ENCODE peak calls at places on chromosome 9, in nine cellular contexts. R, N, M, B, G, D, Y, F and A are unnamed samples.

GRCh38 chr9:18861599-18862546 is 171.1 kb downstream of the SAXO1 start:
- DNase-seq in R (peak; percentile 69), N (peak; percentile 24), M (no peak), B (no peak), G (no peak), D (peak; percentile 4), Y (peak; percentile 61), F (no peak), A (no peak)

GRCh38 chr9:1869843-1870242 is 145.3 kb upstream of the SMARCA2 start:
- DNase-seq in R (peak; percentile 18), N (peak; percentile 23), M (peak; percentile 30), B (no peak), G (peak; percentile 8), D (peak; percentile 10), Y (no peak), F (peak; percentile 6), A (peak; percentile 22)

GRCh38 chr9:6080154-6080716 is 64.8 kb upstream of the RANBP6 start:
- DNase-seq in R (peak; percentile 92), N (peak; percentile 96), M (peak; percentile 13), B (peak; percentile 69), G (peak; percentile 84), D (peak; percentile 92), Y (peak; percentile 87), F (peak; percentile 90), A (peak; percentile 72)

GRCh38 chr9:32468740-32469139 is 57.3 kb downstream of the RIGI start:
- DNase-seq in R (no peak), N (no peak), M (no peak), B (no peak), G (no peak), D (no peak), Y (no peak), F (no peak), A (no peak)

GRCh38 chr9:83599071-83599470 is 23.9 kb upstream of the IDNK start:
- DNase-seq in R (no peak), N (no peak), M (no peak), B (no peak), G (no peak), D (no peak), Y (no peak), F (no peak), A (no peak)

GRCh38 chr9:95494022-95494415 is 22.8 kb downstream of the PTCH1 start:
- DNase-seq in R (no peak), N (no peak), M (no peak), B (peak; percentile 64), G (no peak), D (no peak), Y (no peak), F (no peak), A (peak; percentile 86)

GRCh38 chr9:115849679-115850412 is 303.7 kb upstream of the PAPPA start:
- DNase-seq in R (peak; percentile 38), N (no peak), M (no peak), B (no peak), G (no peak), D (no peak), Y (no peak), F (no peak), A (no peak)

GRCh38 chr9:84512493-84512892 is 157.0 kb upstream of the NTRK2 start:
- DNase-seq in R (no peak), N (no peak), M (no peak), B (no peak), G (no peak), D (peak; percentile 22), Y (no peak), F (no peak), A (no peak)

GRCh38 chr9:112248722-112249121 is 73.6 kb upstream of the SUSD1 start:
- DNase-seq in R (peak; percentile 66), N (no peak), M (no peak), B (no peak), G (no peak), D (no peak), Y (no peak), F (peak; percentile 6), A (no peak)

GRCh38 chr9:31519826-31520225 is 864.6 kb upstream of the ACO1 start:
- DNase-seq in R (no peak), N (no peak), M (no peak), B (no peak), G (no peak), D (no peak), Y (no peak), F (no peak), A (no peak)

GRCh38 chr9:38292480-38292879 is 100.0 kb upstream of the ALDH1B1 start:
- DNase-seq in R (no peak), N (no peak), M (no peak), B (no peak), G (no peak), D (no peak), Y (no peak), F (no peak), A (no peak)

GRCh38 chr9:115593587-115594091 is 475.7 kb upstream of the TNC start:
- DNase-seq in R (peak; percentile 73), N (peak; percentile 55), M (peak; percentile 5), B (no peak), G (peak; percentile 8), D (no peak), Y (no peak), F (peak; percentile 51), A (peak; percentile 31)

GRCh38 chr9:137077758-137078693 is 709 bp downstream of the UAP1L1 start:
- DNase-seq in R (peak; percentile 27), N (no peak), M (no peak), B (no peak), G (no peak), D (peak; percentile 49), Y (no peak), F (no peak), A (peak; percentile 42)

GRCh38 chr9:3444016-3444415 is 81.8 kb downstream of the RFX3 start:
- DNase-seq in R (no peak), N (no peak), M (no peak), B (no peak), G (no peak), D (no peak), Y (no peak), F (no peak), A (no peak)

GRCh38 chr9:129720181-129720864 is 32.5 kb downstream of the PTGES start:
- DNase-seq in R (no peak), N (no peak), M (no peak), B (no peak), G (no peak), D (no peak), Y (no peak), F (peak; percentile 55), A (no peak)

DNA sequence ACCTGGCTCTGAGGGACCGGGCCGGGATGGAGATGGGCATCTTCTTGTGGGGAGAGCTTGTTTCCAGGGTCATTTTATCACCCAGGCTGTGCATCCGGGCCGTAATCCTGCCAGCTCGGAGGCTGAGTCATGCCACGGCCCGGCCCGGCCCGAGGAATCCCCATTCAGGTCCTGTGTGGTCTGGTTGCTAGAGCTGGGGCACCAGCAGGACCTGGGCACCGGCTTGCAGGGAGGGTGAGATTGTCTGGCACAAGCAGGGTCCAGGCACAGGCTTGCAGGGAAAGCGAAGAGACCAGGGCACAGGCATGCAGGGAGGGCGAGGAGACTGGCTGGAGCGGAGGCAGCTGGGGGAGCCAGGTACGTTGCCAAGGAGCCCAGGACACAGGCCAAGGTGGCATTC is 106.8 kb downstream of the RXRA start:
- DNase-seq in R (peak; percentile 83), N (no peak), M (no peak), B (no peak), G (peak; percentile 70), D (no peak), Y (no peak), F (no peak), A (no peak)
- H3K27ac ChIP-seq in R (peak overlapping the region; percentile 35), N (peak overlapping the region; percentile 51), M (no peak overlapping the region), B (peak overlapping the region; percentile 70), G (peak overlapping the region; percentile 96), D (peak overlapping the region; percentile 97), Y (peak overlapping the region; percentile 24), F (peak overlapping the region; percentile 88), A (no peak overlapping the region)

GRCh38 chr9:91820949-91821880 is 128.8 kb downstream of the ROR2 start:
- DNase-seq in R (peak; percentile 88), N (no peak), M (no peak), B (no peak), G (no peak), D (no peak), Y (no peak), F (no peak), A (no peak)
- H3K27ac ChIP-seq in R (peak overlapping the region; percentile 47), N (no peak overlapping the region), M (no peak overlapping the region), B (no peak overlapping the region), G (no peak overlapping the region), D (no peak overlapping the region), Y (no peak overlapping the region), F (no peak overlapping the region), A (no peak overlapping the region)

GRCh38 chr9:12815895-12816294 is 41.1 kb downstream of the LURAP1L start:
- DNase-seq in R (peak; percentile 31), N (no peak), M (no peak), B (no peak), G (no peak), D (no peak), Y (no peak), F (no peak), A (no peak)
- H3K27ac ChIP-seq in R (peak overlapping the region; percentile 95), N (peak overlapping the region; percentile 95), M (no peak overlapping the region), B (no peak overlapping the region), G (no peak overlapping the region), D (no peak overlapping the region), Y (no peak overlapping the region), F (peak overlapping the region; percentile 93), A (no peak overlapping the region)

DNA sequence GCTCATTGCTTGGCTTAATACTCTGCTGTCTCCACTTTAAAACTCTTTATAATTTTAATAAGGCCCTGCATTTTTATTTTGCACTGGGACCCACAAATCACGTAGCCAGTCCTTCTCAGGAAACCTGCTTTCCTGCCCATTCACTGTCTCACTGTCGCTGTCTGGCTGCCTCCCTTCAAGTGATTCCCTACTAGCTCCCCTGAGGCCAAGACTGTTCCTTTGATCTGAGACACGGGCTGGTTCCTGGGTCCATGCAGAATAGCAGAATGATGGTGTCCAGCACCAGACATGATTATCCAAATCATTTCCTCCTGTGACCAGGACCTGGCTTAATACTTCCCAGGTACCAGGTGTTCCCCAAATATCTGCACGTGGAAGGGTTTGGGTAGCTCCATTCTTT is 597.1 kb upstream of the KLF4 start:
- DNase-seq in R (no peak), N (no peak), M (no peak), B (no peak), G (no peak), D (no peak), Y (no peak), F (no peak), A (no peak)
- H3K27ac ChIP-seq in R (no peak overlapping the region), N (no peak overlapping the region), M (no peak overlapping the region), B (no peak overlapping the region), G (no peak overlapping the region), D (no peak overlapping the region), Y (no peak overlapping the region), F (no peak overlapping the region), A (no peak overlapping the region)

DNA sequence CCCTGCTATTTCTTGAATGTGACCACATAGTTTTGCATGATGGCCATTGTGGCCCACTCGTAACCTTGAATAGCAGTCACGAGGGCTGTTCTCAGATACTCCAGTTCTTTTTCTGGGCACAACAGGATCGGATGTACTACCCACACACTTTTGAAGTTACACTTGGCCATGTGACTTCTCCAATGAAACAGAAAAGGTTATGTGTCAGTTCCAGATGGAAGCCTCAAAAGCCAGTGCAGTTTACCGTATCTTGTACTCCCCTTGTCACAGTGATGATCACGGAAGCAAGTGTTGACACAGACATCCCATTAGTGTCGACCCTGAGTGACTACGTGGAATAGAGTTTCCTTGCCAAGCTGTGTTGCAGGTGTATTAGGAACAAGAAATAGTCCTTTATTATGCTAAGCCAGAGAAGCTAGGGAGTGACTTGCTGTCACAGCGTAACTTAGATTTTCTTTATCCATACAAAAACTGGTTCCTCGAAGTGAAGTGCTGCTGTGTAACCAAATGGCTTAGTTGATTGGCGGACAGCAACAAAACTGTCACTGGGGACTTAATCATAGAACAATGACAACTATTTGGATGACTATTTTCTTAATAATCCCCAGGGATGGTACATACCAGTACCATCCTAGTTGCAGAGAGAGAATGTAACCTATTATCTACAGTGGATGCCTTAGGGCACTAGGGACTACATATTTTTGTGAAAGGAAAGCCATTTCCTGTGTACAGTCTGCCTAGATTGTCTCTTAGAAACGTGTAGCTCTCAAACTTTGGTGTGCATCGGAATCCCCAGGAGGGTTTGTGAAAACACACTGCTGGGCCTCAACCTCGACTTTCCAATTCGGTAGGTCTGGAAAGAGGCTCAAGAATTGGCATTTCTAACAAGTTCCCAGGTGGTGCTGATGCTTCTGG is 90.1 kb upstream of the DMRT1 start:
- DNase-seq in R (peak; percentile 56), N (no peak), M (no peak), B (no peak), G (no peak), D (peak; percentile 86), Y (peak; percentile 60), F (no peak), A (peak; percentile 20)
- H3K27ac ChIP-seq in R (peak overlapping the region; percentile 85), N (peak overlapping the region; percentile 78), M (peak overlapping the region; percentile 95), B (peak overlapping the region; percentile 49), G (no peak overlapping the region), D (peak overlapping the region; percentile 100), Y (peak overlapping the region; percentile 95), F (peak overlapping the region; percentile 64), A (no peak overlapping the region)